ENCODE peak calls at places on chromosomes 4 and X, in four cellular contexts. One of them, this sample, is unnamed.

GRCh38 chrX:30931920-30932319 is 42.9 kb upstream of the TAB3 start:
- DNase-seq in IMR-90: no peak
- DNase-seq in neuronal stem cell: no peak
- DNase-seq in H1: no peak
- DNase-seq in this sample: no peak

GRCh38 chr4:177225605-177226004 is 84.1 kb upstream of the NEIL3 start:
- DNase-seq in IMR-90: no peak
- DNase-seq in neuronal stem cell: no peak
- DNase-seq in H1: no peak
- DNase-seq in this sample: no peak

GRCh38 chr4:139175647-139176298 is 1.2 kb downstream of the ELF2 start:
- DNase-seq in IMR-90: peak
- DNase-seq in neuronal stem cell: no peak
- DNase-seq in H1: no peak
- DNase-seq in this sample: no peak

GRCh38 chr4:12393631-12394262 is 965.1 kb upstream of the HS3ST1 start:
- DNase-seq in IMR-90: no peak
- DNase-seq in neuronal stem cell: no peak
- DNase-seq in H1: no peak
- DNase-seq in this sample: no peak

GRCh38 chrX:32877592-32877991 is 333.8 kb downstream of the DMD start:
- DNase-seq in IMR-90: peak
- DNase-seq in neuronal stem cell: no peak
- DNase-seq in H1: no peak
- DNase-seq in this sample: no peak

GRCh38 chrX:149830192-149830873 is 48.6 kb downstream of the MAGEA9 start:
- DNase-seq in IMR-90: peak
- DNase-seq in neuronal stem cell: peak
- DNase-seq in H1: peak
- DNase-seq in this sample: peak

GRCh38 chr4:40255722-40256281 is 59.0 kb downstream of the RHOH start:
- DNase-seq in IMR-90: peak
- DNase-seq in neuronal stem cell: no peak
- DNase-seq in H1: no peak
- DNase-seq in this sample: no peak

GRCh38 chr4:23956601-23957364 is 66.9 kb upstream of the PPARGC1A start:
- DNase-seq in IMR-90: peak
- DNase-seq in neuronal stem cell: no peak
- DNase-seq in H1: no peak
- DNase-seq in this sample: no peak

GRCh38 chr4:657338-658030 is 16.6 kb downstream of the ATP5ME start:
- DNase-seq in IMR-90: no peak
- DNase-seq in neuronal stem cell: no peak
- DNase-seq in H1: no peak
- DNase-seq in this sample: peak

GRCh38 chr4:124933521-124933920 is 221.0 kb upstream of the ANKRD50 start:
- DNase-seq in IMR-90: no peak
- DNase-seq in neuronal stem cell: no peak
- DNase-seq in H1: no peak
- DNase-seq in this sample: no peak

GRCh38 chr4:8090312-8090711 is 68.3 kb downstream of the ABLIM2 start:
- DNase-seq in IMR-90: peak
- DNase-seq in neuronal stem cell: no peak
- DNase-seq in H1: no peak
- DNase-seq in this sample: no peak

GRCh38 chr4:75180790-75181776 is 248.2 kb downstream of the PARM1 start:
- DNase-seq in IMR-90: no peak
- DNase-seq in neuronal stem cell: no peak
- DNase-seq in H1: no peak
- DNase-seq in this sample: peak

GRCh38 chr4:88659061-88659889 is 38.4 kb downstream of the NAP1L5 start:
- DNase-seq in IMR-90: peak
- DNase-seq in neuronal stem cell: peak
- DNase-seq in H1: no peak
- DNase-seq in this sample: peak

GRCh38 chr4:147587061-147587460 is 30.1 kb upstream of the TMEM184C start:
- DNase-seq in IMR-90: no peak
- DNase-seq in neuronal stem cell: no peak
- DNase-seq in H1: no peak
- DNase-seq in this sample: no peak

GRCh38 chr4:147590249-147590920 is 26.8 kb upstream of the TMEM184C start:
- DNase-seq in IMR-90: peak
- DNase-seq in neuronal stem cell: peak
- DNase-seq in H1: peak
- DNase-seq in this sample: peak

GRCh38 chr4:147591048-147591577 is 26.1 kb upstream of the TMEM184C start:
- DNase-seq in IMR-90: peak
- DNase-seq in neuronal stem cell: no peak
- DNase-seq in H1: no peak
- DNase-seq in this sample: no peak

GRCh38 chr4:147586637-147587036 is 30.6 kb upstream of the TMEM184C start:
- DNase-seq in IMR-90: no peak
- DNase-seq in neuronal stem cell: no peak
- DNase-seq in H1: no peak
- DNase-seq in this sample: no peak

DNA sequence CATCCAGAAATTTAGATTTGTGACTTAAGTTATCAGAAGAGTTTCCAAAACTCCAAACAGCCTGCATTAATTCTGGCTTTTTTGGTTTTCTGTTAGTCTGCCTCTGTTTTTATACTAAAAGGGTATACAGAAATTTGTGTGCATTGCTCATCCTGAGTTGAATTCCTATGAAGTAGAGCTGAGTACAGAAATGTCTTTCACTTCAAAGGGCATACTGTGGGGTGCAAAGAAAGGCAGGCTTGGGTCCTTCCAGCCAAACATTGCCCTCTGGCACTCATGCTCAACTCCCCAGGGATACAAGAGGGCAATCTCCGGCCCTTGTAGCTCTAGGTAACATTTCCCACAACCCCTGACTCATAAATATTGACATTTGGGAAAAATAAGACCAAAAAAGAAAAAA is 27.6 kb upstream of the TMEM184C start:
- DNase-seq in IMR-90: no peak
- DNase-seq in neuronal stem cell: no peak
- DNase-seq in H1: no peak
- DNase-seq in this sample: no peak
- H4K91ac ChIP-seq in IMR-90: peak
- H4K91ac ChIP-seq in neuronal stem cell: no peak
- H4K91ac ChIP-seq in H1: no peak
- H4K91ac ChIP-seq in this sample: no peak

GRCh38 chr4:175451238-175451965 is 360.7 kb downstream of the GPM6A start:
- DNase-seq in IMR-90: no peak
- DNase-seq in neuronal stem cell: no peak
- DNase-seq in H1: no peak
- DNase-seq in this sample: no peak
- H3K14ac ChIP-seq in IMR-90: no peak
- H3K14ac ChIP-seq in neuronal stem cell: no peak
- H3K14ac ChIP-seq in H1: no peak
- H3K14ac ChIP-seq in this sample: no peak

GRCh38 chr4:7074423-7074822 is 6.6 kb upstream of the GRPEL1 start:
- DNase-seq in IMR-90: no peak
- DNase-seq in neuronal stem cell: no peak
- DNase-seq in H1: no peak
- DNase-seq in this sample: no peak
- H4K91ac ChIP-seq in IMR-90: no peak
- H4K91ac ChIP-seq in neuronal stem cell: no peak
- H4K91ac ChIP-seq in H1: no peak
- H4K91ac ChIP-seq in this sample: no peak

GRCh38 chr4:71404049-71404448 is 65.2 kb downstream of the SLC4A4 start:
- DNase-seq in IMR-90: peak
- DNase-seq in neuronal stem cell: no peak
- DNase-seq in H1: no peak
- DNase-seq in this sample: no peak
- H3K14ac ChIP-seq in IMR-90: no peak
- H3K14ac ChIP-seq in neuronal stem cell: no peak
- H3K14ac ChIP-seq in H1: no peak
- H3K14ac ChIP-seq in this sample: no peak

GRCh38 chr4:98514930-98515809 is 143.2 kb downstream of the TSPAN5 start:
- DNase-seq in IMR-90: peak
- DNase-seq in neuronal stem cell: no peak
- DNase-seq in H1: no peak
- DNase-seq in this sample: no peak

GRCh38 chr4:98510340-98510739 is 148.1 kb downstream of the TSPAN5 start:
- DNase-seq in IMR-90: no peak
- DNase-seq in neuronal stem cell: no peak
- DNase-seq in H1: no peak
- DNase-seq in this sample: no peak

GRCh38 chr4:98516042-98516440 is 142.4 kb downstream of the TSPAN5 start:
- DNase-seq in IMR-90: peak
- DNase-seq in neuronal stem cell: no peak
- DNase-seq in H1: no peak
- DNase-seq in this sample: no peak

GRCh38 chr4:98510757-98511517 is 147.5 kb downstream of the TSPAN5 start:
- DNase-seq in IMR-90: peak
- DNase-seq in neuronal stem cell: no peak
- DNase-seq in H1: no peak
- DNase-seq in this sample: no peak

DNA sequence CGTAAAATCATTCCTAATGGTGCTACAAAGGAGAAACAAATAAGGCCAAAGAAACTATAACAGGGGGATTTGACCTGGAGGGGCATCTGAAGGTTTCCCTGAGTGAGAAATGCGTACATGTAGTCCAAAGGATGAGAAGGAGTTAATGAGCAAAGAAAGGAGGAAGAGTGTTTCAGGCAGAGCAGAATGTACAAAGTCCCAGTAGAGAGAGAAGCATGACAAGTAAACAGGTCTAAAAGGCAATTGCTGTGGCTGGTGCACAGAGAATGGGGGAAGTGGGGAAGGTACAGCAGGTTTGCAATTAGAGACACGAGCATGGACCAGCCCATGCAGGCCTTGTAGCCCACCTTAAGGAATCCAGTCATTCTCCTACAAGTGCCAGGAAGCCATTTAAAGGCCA is 145.5 kb downstream of the TSPAN5 start:
- DNase-seq in IMR-90: no peak
- DNase-seq in neuronal stem cell: no peak
- DNase-seq in H1: no peak
- DNase-seq in this sample: no peak
- H4K91ac ChIP-seq in IMR-90: peak
- H4K91ac ChIP-seq in neuronal stem cell: no peak
- H4K91ac ChIP-seq in H1: no peak
- H4K91ac ChIP-seq in this sample: no peak

This sample was measured in H9.